ENCODE peak calls at places on chromosomes 1 and 21, in seven cellular contexts. O is PC-3, X is AG10803, P is Caco-2, B is neural crest cell, N is stomach, H is GM23338. Q is an unnamed sample.

GRCh38 chr1:31407029-31407626 is 5.9 kb upstream of the SERINC2 start:
- DNase-seq in B (no peak), P (no peak), X (no peak), N (no peak), H (no peak), O (no peak), Q (no peak)

GRCh38 chr1:55816456-55816794 is 601.3 kb upstream of the USP24 start:
- DNase-seq in B (no peak), N (no peak), P (no peak), X (peak; percentile 31), H (no peak), O (no peak), Q (no peak)

GRCh38 chr1:204033321-204033720 is 39.6 kb upstream of the SOX13 start:
- DNase-seq in B (no peak), X (no peak), O (no peak), H (no peak), N (no peak), P (no peak), Q (no peak)

GRCh38 chr1:208595745-208596144 is 351.6 kb upstream of the PLXNA2 start:
- DNase-seq in P (no peak), B (no peak), H (no peak), N (no peak), X (peak; percentile 75), O (peak; percentile 13), Q (no peak)

GRCh38 chr21:28419811-28420210 is 572.9 kb downstream of the LTN1 start:
- DNase-seq in B (no peak), P (no peak), X (no peak), O (peak; percentile 15), N (no peak), H (no peak), Q (no peak)

GRCh38 chr1:87794788-87795614 is 466.3 kb downstream of the LMO4 start:
- DNase-seq in B (no peak), H (no peak), P (peak; percentile 35), X (peak; percentile 45), O (peak; percentile 94), N (no peak), Q (peak; percentile 45)

GRCh38 chr1:147600119-147601111 is 59.1 kb downstream of the BCL9 start:
- DNase-seq in B (no peak), X (peak; percentile 25), O (peak; percentile 64), P (no peak), N (no peak), H (peak; percentile 23), Q (no peak)

GRCh38 chr1:10280442-10281350 is 70.3 kb downstream of the KIF1B start:
- DNase-seq in X (peak; percentile 62), B (no peak), O (no peak), H (no peak), P (no peak), N (no peak), Q (peak; percentile 7)

GRCh38 chr1:217919683-217920502 is 288.7 kb downstream of the SPATA17 start:
- DNase-seq in B (no peak), H (peak; percentile 12), P (no peak), X (peak; percentile 11), O (no peak), N (no peak), Q (no peak)

GRCh38 chr1:59605761-59606160 is 209.0 kb upstream of the HOOK1 start:
- DNase-seq in P (no peak), X (peak; percentile 27), O (peak; percentile 35), H (no peak), N (no peak), B (no peak), Q (peak; percentile 26)

GRCh38 chr1:181038399-181038873 is 4.7 kb downstream of the MR1 start:
- DNase-seq in N (peak; percentile 55), O (peak; percentile 82), H (peak; percentile 91), X (peak; percentile 54), B (peak; percentile 44), P (peak; percentile 79), Q (no peak)

GRCh38 chr1:233790662-233791371 is 113.7 kb upstream of the SLC35F3 start:
- DNase-seq in O (peak; percentile 87), B (peak; percentile 38), N (peak; percentile 28), P (no peak), X (peak; percentile 67), H (peak; percentile 78), Q (peak; percentile 3)

GRCh38 chr1:174912243-174912642 is 87.5 kb upstream of the CACYBP start:
- DNase-seq in B (no peak), O (no peak), H (no peak), N (no peak), P (no peak), X (no peak), Q (no peak)

GRCh38 chr1:15353839-15354579 is 55.7 kb upstream of the EFHD2 start:
- DNase-seq in B (no peak), H (no peak), P (no peak), O (no peak), N (no peak), X (no peak), Q (no peak)

GRCh38 chr21:31218830-31219608 is 125.0 kb downstream of the TIAM1 start:
- DNase-seq in H (no peak), B (no peak), P (no peak), X (peak; percentile 61), O (peak; percentile 97), N (peak; percentile 44), Q (no peak)

GRCh38 chr1:39177641-39178040 is 26.9 kb upstream of the MACF1 start:
- DNase-seq in N (no peak), X (no peak), P (no peak), B (no peak), O (no peak), H (no peak), Q (no peak)

GRCh38 chr1:2921970-2922686 is 99.1 kb upstream of the ACTRT2 start:
- DNase-seq in N (no peak), B (no peak), H (peak; percentile 38), X (no peak), O (peak; percentile 43), P (no peak), Q (no peak)

GRCh38 chr21:34933609-34934345 is 115.3 kb downstream of the RUNX1 start:
- DNase-seq in X (no peak), H (no peak), N (no peak), P (no peak), B (no peak), O (no peak), Q (no peak)

GRCh38 chr1:83318361-83318760 is 680.6 kb downstream of the TTLL7 start:
- DNase-seq in O (no peak), H (no peak), N (no peak), X (no peak), P (no peak), B (no peak), Q (no peak)
- TF ChIP-seq CTCF in O (no peak), H (no peak), N (no peak), X (no peak), P (no peak), B (no peak), Q (no peak)

GRCh38 chr21:25039461-25040380 is 567.6 kb downstream of the MRPL39 start:
- DNase-seq in P (no peak), N (no peak), B (no peak), X (peak; percentile 17), O (peak; percentile 47), H (peak; percentile 34), Q (no peak)
- TF ChIP-seq CTCF in P (no peak), N (no peak), B (peak; percentile 50), X (no peak), O (peak; percentile 61), H (peak; percentile 56), Q (peak; percentile 44)

DNA sequence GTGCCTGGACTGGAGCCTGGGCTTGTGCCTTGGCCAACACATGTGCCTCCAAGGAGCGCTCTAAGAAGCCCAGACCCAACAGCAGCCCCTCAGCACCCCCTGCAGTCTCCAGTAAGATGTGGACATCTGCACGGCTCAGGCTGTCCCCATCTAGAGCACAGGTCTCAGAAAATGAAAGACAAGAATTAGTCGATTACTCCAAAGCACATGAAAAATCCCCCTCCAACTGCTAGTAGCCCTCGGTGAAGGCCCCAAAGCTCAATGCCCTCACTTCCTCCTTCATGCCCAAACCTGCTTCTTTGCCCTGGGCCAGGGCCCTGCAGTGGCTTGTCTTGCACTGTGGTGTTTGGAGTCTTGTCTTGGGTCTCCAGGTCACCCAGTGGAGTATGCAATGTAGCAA is 21.9 kb upstream of the ERO1B start:
- DNase-seq in N (no peak), H (peak; percentile 30), B (no peak), O (no peak), X (no peak), P (no peak), Q (no peak)
- TF ChIP-seq CTCF in N (no peak), H (peak; percentile 53), B (no peak), O (no peak), X (no peak), P (no peak), Q (no peak)

GRCh38 chr1:21368514-21369289 is 71.2 kb upstream of the NBPF3 start:
- DNase-seq in N (peak; percentile 82), B (peak; percentile 80), O (peak; percentile 88), P (peak; percentile 77), X (peak; percentile 74), H (peak; percentile 95), Q (peak; percentile 59)
- TF ChIP-seq CTCF in N (peak; percentile 74), B (peak; percentile 97), O (peak; percentile 99), P (peak; percentile 95), X (peak; percentile 100), H (peak; percentile 100), Q (peak; percentile 100)

GRCh38 chr1:169697769-169698168 is 13.7 kb downstream of the SELL start:
- DNase-seq in P (no peak), X (no peak), H (no peak), O (no peak), N (no peak), B (no peak), Q (no peak)

GRCh38 chr1:169692766-169693460 is 18.5 kb downstream of the SELL start:
- DNase-seq in P (no peak), B (no peak), N (no peak), H (no peak), O (no peak), X (no peak), Q (no peak)

GRCh38 chr1:169690489-169690888 is 20.9 kb downstream of the SELL start:
- DNase-seq in N (no peak), B (no peak), H (peak; percentile 52), O (no peak), P (no peak), X (no peak), Q (no peak)

GRCh38 chr1:169696273-169697100 is 14.9 kb downstream of the SELL start:
- DNase-seq in X (no peak), N (no peak), O (peak; percentile 43), P (no peak), H (no peak), B (no peak), Q (no peak)

DNA sequence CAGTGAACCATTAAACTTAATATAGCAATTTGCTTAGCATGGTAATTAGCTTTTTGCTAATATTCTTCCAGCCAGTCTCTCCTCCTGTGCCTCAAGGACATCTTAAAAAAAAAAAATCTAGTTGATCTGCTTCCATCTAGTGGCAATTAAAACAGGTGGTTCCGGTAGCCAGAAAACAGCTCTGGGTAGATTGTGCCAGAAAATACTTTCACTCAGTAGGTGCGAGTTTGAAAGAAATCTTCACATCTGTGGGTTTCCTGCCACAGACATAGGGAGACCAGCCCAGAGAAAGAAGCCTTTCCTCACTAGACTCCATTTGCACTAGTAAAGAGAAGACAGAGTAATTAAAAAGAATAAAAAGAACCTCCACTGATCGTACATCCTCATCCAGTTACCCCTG is 17.1 kb downstream of the SELL start:
- DNase-seq in N (no peak), B (no peak), H (peak; percentile 19), P (no peak), O (peak; percentile 12), X (no peak), Q (no peak)
- TF ChIP-seq CTCF in N (no peak), B (no peak), H (peak; percentile 39), P (no peak), O (peak; percentile 43), X (no peak), Q (no peak)